ENCODE peak calls at places on chromosomes 4 and X, in four cellular contexts. I, N, R and O are unnamed samples.

GRCh38 chrX:134734343-134735001 is 76.2 kb upstream of the PLAC1 start:
- DNase-seq in I (no peak), N (no peak), R (no peak), O (no peak)

GRCh38 chr4:140256335-140256734 is 102.4 kb upstream of the MAML3 start:
- DNase-seq in I (peak), N (no peak), R (no peak), O (no peak)

GRCh38 chrX:48475295-48475694 is 704 bp upstream of the FTSJ1 start:
- DNase-seq in I (peak), N (no peak), R (no peak), O (no peak)

GRCh38 chr4:74364649-74365491 is at the start of gene EREG:
- DNase-seq in I (no peak), N (no peak), R (peak), O (no peak)

GRCh38 chr4:122010610-122011009 is 58.8 kb upstream of the TRPC3 start:
- DNase-seq in I (no peak), N (no peak), R (no peak), O (no peak)

GRCh38 chrX:130170752-130171445 is 863 bp upstream of the RAB33A start:
- DNase-seq in I (no peak), N (peak), R (peak), O (no peak)

GRCh38 chr4:153465922-153466636 is at the start of gene TMEM131L:
- DNase-seq in I (peak), N (no peak), R (peak), O (no peak)

GRCh38 chr4:66606908-66607307 is 936.6 kb upstream of the EPHA5 start:
- DNase-seq in I (no peak), N (no peak), R (no peak), O (peak)

GRCh38 chr4:5143940-5144339 is 92.7 kb downstream of the STK32B start:
- DNase-seq in I (no peak), N (no peak), R (peak), O (no peak)

GRCh38 chr4:6689506-6689960 is 4.1 kb upstream of the S100P start:
- DNase-seq in I (peak), N (no peak), R (peak), O (no peak)

GRCh38 chrX:152632445-152633097 is 5.1 kb upstream of the GABRQ start:
- DNase-seq in I (peak), N (no peak), R (peak), O (no peak)

GRCh38 chrX:11558972-11559371 is 106.7 kb downstream of the ARHGAP6 start:
- DNase-seq in I (peak), N (no peak), R (peak), O (peak)

GRCh38 chr4:5266991-5267390 is 215.7 kb downstream of the STK32B start:
- DNase-seq in I (no peak), N (no peak), R (no peak), O (no peak)

GRCh38 chr4:105767579-105767978 is 59.0 kb downstream of the GSTCD start:
- DNase-seq in I (peak), N (no peak), R (no peak), O (no peak)

GRCh38 chr4:1199556-1200331 is 27.4 kb upstream of the SPON2 start:
- DNase-seq in I (no peak), N (no peak), R (no peak), O (no peak)

GRCh38 chr4:180060159-180060889 is 2182.9 kb upstream of the TENM3 start:
- DNase-seq in I (no peak), N (no peak), R (no peak), O (no peak)

GRCh38 chr4:139028191-139028661 is 12.6 kb downstream of the NOCT start:
- DNase-seq in I (no peak), N (no peak), R (no peak), O (no peak)

GRCh38 chr4:147877308-147877771 is 145.5 kb downstream of the ARHGAP10 start:
- DNase-seq in I (no peak), N (no peak), R (no peak), O (no peak)

GRCh38 chr4:185895866-185896265 is 83.9 kb upstream of the SORBS2 start:
- DNase-seq in I (no peak), N (no peak), R (no peak), O (no peak)

GRCh38 chrX:95629737-95630136 is 1054.9 kb upstream of the DIAPH2 start:
- DNase-seq in I (no peak), N (no peak), R (no peak), O (no peak)

GRCh38 chr4:1616574-1616964 is 67.5 kb downstream of the FAM53A start:
- DNase-seq in I (no peak), N (no peak), R (no peak), O (no peak)

GRCh38 chrX:133973704-133974103 is 11.7 kb downstream of the GPC3 start:
- DNase-seq in I (no peak), N (no peak), R (no peak), O (no peak)

GRCh38 chrX:20454117-20454516 is 187.4 kb upstream of the RPS6KA3 start:
- DNase-seq in I (no peak), N (no peak), R (no peak), O (no peak)

GRCh38 chrX:8273451-8273894 is 102.4 kb upstream of the VCX2 start:
- DNase-seq in I (no peak), N (no peak), R (no peak), O (no peak)

GRCh38 chr4:4328840-4329239 is 38.8 kb downstream of the ZBTB49 start:
- DNase-seq in I (no peak), N (no peak), R (no peak), O (no peak)

GRCh38 chr4:74970577-74970976 is 37.7 kb downstream of the PARM1 start:
- DNase-seq in I (no peak), N (no peak), R (no peak), O (no peak)

GRCh38 chrX:25034889-25035288 is 19.1 kb upstream of the ARX start:
- DNase-seq in I (peak), N (no peak), R (no peak), O (no peak)

GRCh38 chr4:144787365-144788263 is 141.7 kb downstream of the HHIP start:
- DNase-seq in I (peak), N (no peak), R (no peak), O (peak)

GRCh38 chrX:20412871-20413486 is 146.3 kb upstream of the RPS6KA3 start:
- DNase-seq in I (no peak), N (no peak), R (no peak), O (no peak)

GRCh38 chrX:123215397-123216089 is 31.5 kb downstream of the GRIA3 start:
- DNase-seq in I (no peak), N (no peak), R (no peak), O (no peak)

GRCh38 chrX:41276661-41277506 is 57.1 kb upstream of the DDX3X start:
- DNase-seq in I (no peak), N (no peak), R (no peak), O (no peak)

GRCh38 chr4:83993774-83994173 is 457.9 kb downstream of the GPAT3 start:
- DNase-seq in I (no peak), N (no peak), R (peak), O (no peak)

GRCh38 chr4:107913283-107913899 is 18.0 kb upstream of the CYP2U1 start:
- DNase-seq in I (peak), N (no peak), R (no peak), O (peak)

GRCh38 chr4:52173470-52174055 is 122.5 kb downstream of the SPATA18 start:
- DNase-seq in I (no peak), N (no peak), R (no peak), O (no peak)

DNA sequence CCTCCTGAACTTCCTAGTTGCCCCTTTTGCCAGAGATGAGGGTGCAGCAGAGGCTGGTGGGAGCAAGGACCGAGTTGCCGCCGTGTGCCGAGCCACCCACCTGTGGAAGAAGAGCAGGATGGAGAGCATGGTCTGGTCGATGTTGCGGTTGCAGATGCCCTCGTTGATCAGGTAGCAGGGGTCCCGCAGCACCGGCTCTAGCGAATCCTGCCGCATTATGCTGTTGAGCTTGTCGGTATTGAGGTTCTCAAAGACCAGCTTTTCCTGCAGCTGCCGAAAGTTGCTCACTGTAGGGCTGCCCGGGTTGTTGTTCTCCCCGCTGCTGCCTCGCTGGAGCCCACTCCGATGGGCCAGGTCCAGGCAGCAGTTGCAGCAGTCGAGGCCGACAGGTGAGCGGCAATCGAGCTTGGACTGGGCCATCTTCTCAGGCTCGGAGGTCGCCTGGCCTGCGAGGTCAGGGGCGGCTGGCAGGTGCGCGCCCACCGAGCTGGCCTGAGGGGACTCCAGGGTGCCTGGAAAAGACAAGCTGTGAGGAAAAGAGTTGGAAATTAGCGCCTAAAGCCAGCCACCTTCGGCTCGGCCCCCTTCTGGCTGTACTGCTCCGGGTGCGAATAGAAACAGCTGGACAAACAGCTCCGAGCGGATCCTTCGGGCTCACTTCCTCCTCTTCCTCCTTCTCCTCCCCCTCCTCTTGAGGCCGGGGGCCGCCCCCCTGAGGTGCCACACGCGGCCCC is 420 bp downstream of the TSC22D3 start:
- DNase-seq in I (no peak), N (no peak), R (peak), O (no peak)
- H3K4me3 ChIP-seq in I (peak), N (peak), R (peak), O (peak)

GRCh38 chr4:7820031-7820825 is 119.4 kb downstream of the AFAP1 start:
- DNase-seq in I (no peak), N (no peak), R (no peak), O (no peak)
- TF ChIP-seq SUZ12 in I (no peak), N (no peak), R (no peak), O (no peak)

GRCh38 chr4:163758032-163758431 is 263.5 kb downstream of the TMA16 start:
- DNase-seq in I (no peak), N (no peak), R (no peak), O (no peak)

GRCh38 chr4:163755013-163755412 is 260.5 kb downstream of the TMA16 start:
- DNase-seq in I (no peak), N (peak), R (no peak), O (no peak)
- H3K4me3 ChIP-seq in I (no peak), N (no peak), R (no peak), O (no peak)

GRCh38 chr4:20394471-20394870 is 142.8 kb downstream of the SLIT2 start:
- DNase-seq in I (no peak), N (no peak), R (no peak), O (no peak)

GRCh38 chr4:20391912-20392311 is 140.2 kb downstream of the SLIT2 start:
- DNase-seq in I (no peak), N (no peak), R (no peak), O (no peak)

GRCh38 chr4:20393486-20394100 is 141.9 kb downstream of the SLIT2 start:
- DNase-seq in I (no peak), N (no peak), R (no peak), O (no peak)

GRCh38 chr4:20391224-20391623 is 139.5 kb downstream of the SLIT2 start:
- DNase-seq in I (no peak), N (no peak), R (no peak), O (no peak)

DNA sequence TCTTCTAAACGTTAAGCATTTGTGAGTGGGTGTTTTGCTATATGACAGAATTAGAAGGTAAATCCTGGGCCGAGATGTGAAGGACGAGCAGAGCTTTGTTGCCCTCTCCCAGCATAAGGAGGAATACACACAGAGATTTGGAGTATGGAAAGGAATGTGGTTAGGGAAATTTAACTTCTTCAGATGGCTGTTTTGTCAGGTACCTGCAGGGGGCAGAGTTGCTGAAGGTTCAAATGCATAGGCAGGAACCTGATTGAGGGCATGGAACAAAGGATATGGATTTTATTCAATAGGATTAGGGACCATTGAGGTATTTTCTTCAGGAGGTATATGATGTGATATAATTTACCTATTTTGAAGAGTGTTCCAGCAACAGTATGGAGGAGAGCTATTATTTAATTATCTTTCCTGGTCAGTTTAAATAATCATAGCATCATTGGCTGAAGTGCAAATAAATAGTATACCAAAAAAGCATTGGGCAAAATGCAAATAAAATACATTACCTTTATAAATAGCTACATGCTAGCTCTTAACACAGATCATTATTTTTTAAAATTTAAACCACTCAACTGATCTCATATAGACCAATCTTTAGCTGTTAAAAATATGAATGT is 143.6 kb downstream of the SLIT2 start:
- DNase-seq in I (peak), N (no peak), R (peak), O (peak)
- TF ChIP-seq SUZ12 in I (no peak), N (no peak), R (no peak), O (no peak)

GRCh38 chrX:18425199-18426003 is at the start of gene CDKL5:
- DNase-seq in I (peak), N (peak), R (peak), O (peak)

GRCh38 chrX:18424482-18425198 is 768 bp upstream of the CDKL5 start:
- DNase-seq in I (no peak), N (no peak), R (no peak), O (no peak)

GRCh38 chrX:18422886-18423285 is 2.5 kb upstream of the CDKL5 start:
- DNase-seq in I (no peak), N (no peak), R (no peak), O (no peak)

GRCh38 chrX:18426004-18426320 is 554 bp downstream of the CDKL5 start:
- DNase-seq in I (no peak), N (no peak), R (no peak), O (no peak)

DNA sequence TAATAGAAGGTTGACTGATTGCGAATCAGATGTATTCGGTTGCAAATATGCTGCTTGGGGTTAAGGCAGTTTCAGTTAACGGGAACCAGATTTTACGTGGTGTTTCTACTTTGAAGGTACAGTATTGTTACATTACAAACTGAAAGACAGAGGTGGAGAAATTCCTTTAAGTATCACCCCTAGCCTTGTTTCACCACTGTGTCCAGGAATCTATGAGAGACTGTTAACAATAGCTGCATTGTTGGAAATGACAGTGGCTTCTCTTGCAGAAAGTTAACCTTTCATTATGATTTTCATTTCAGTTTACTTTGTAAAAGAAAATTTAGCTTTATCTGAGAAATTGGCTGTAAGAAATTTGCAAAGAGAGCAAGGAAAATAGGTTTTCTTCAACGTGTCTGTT is 2.6 kb downstream of the CDKL5 start:
- DNase-seq in I (peak), N (no peak), R (no peak), O (no peak)
- H3K4me3 ChIP-seq in I (peak), N (no peak), R (no peak), O (no peak)

GRCh38 chr4:172018358-172018757 is 205.2 kb downstream of the GALNTL6 start:
- DNase-seq in I (no peak), N (no peak), R (no peak), O (no peak)
- TF ChIP-seq SUZ12 in I (no peak), N (no peak), R (no peak), O (no peak)